ENCODE peak calls at places on chromosomes 16 and 17, in nine cellular contexts. Q is fibroblast of pulmonary artery, A is fibroblast of lung, J is mucosa of descending colon, F is coronary artery, H is cardiac muscle cell, D is psoas muscle, U is choroid plexus epithelial cell, S is left ventricle myocardium inferior. P is an unnamed sample.

GRCh38 chr16:68473358-68474064 is 25.2 kb upstream of the SMPD3 start:
- DNase-seq in Q (no peak), A (no peak), J (no peak), F (no peak), H (no peak), D (no peak), U (no peak), S (no peak), P (no peak)

GRCh38 chr17:39486242-39486641 is 25.0 kb downstream of the CDK12 start:
- DNase-seq in Q (peak), A (peak), J (no peak), F (no peak), H (no peak), D (no peak), U (peak), S (no peak), P (no peak)

GRCh38 chr16:85004587-85005205 is 6.6 kb downstream of the ZDHHC7 start:
- DNase-seq in Q (peak), A (peak), J (no peak), F (no peak), H (no peak), D (peak), U (peak), S (no peak), P (no peak)

GRCh38 chr16:1745181-1745899 is 26.0 kb downstream of the NME3 start:
- DNase-seq in Q (peak), A (peak), J (no peak), F (no peak), H (no peak), D (no peak), U (peak), S (no peak), P (no peak)

GRCh38 chr17:74008196-74008595 is 195.3 kb upstream of the RPL38 start:
- DNase-seq in Q (no peak), A (no peak), J (no peak), F (no peak), H (no peak), D (no peak), U (peak), S (no peak), P (no peak)

GRCh38 chr17:50562266-50563094 is 2.0 kb downstream of the CACNA1G start:
- DNase-seq in Q (no peak), A (no peak), J (no peak), F (no peak), H (no peak), D (no peak), U (no peak), S (no peak), P (no peak)

GRCh38 chr16:28931801-28932225 is at the start of gene CD19:
- DNase-seq in Q (no peak), A (no peak), J (no peak), F (no peak), H (no peak), D (no peak), U (no peak), S (no peak), P (no peak)

GRCh38 chr16:80583466-80583865 is 42.7 kb downstream of the DYNLRB2 start:
- DNase-seq in Q (peak), A (peak), J (peak), F (no peak), H (no peak), D (no peak), U (peak), S (peak), P (no peak)

GRCh38 chr17:5122586-5123342 is 6.9 kb downstream of the USP6 start:
- DNase-seq in Q (peak), A (no peak), J (no peak), F (peak), H (peak), D (peak), U (peak), S (no peak), P (no peak)

GRCh38 chr17:6195123-6195522 is 124.9 kb downstream of the WSCD1 start:
- DNase-seq in Q (no peak), A (no peak), J (no peak), F (no peak), H (no peak), D (no peak), U (no peak), S (no peak), P (no peak)

GRCh38 chr16:10878644-10879498 is 1.9 kb downstream of the CIITA start:
- DNase-seq in Q (peak), A (peak), J (peak), F (no peak), H (no peak), D (peak), U (peak), S (peak), P (no peak)

GRCh38 chr17:11245187-11245586 is 4.2 kb downstream of the SHISA6 start:
- DNase-seq in Q (no peak), A (no peak), J (no peak), F (no peak), H (no peak), D (peak), U (no peak), S (no peak), P (no peak)

GRCh38 chr17:78141437-78142112 is 4.6 kb upstream of the C17orf99 start:
- DNase-seq in Q (no peak), A (no peak), J (no peak), F (peak), H (no peak), D (no peak), U (no peak), S (no peak), P (no peak)

GRCh38 chr17:75475144-75475835 is 18.9 kb downstream of the TMEM94 start:
- DNase-seq in Q (no peak), A (peak), J (no peak), F (no peak), H (no peak), D (no peak), U (peak), S (no peak), P (no peak)

GRCh38 chr16:57167951-57168350 is 17.9 kb downstream of the PSME3IP1 start:
- DNase-seq in Q (peak), A (peak), J (no peak), F (no peak), H (peak), D (no peak), U (peak), S (no peak), P (no peak)

GRCh38 chr16:14284930-14285541 is 213.9 kb downstream of the MRTFB start:
- DNase-seq in Q (peak), A (no peak), J (no peak), F (no peak), H (peak), D (peak), U (peak), S (peak), P (peak)

GRCh38 chr16:71499775-71500364 is 10.7 kb upstream of the ZNF19 start:
- DNase-seq in Q (peak), A (peak), J (peak), F (no peak), H (peak), D (no peak), U (peak), S (no peak), P (peak)

GRCh38 chr16:56310685-56311084 is 114.7 kb downstream of the AMFR start:
- DNase-seq in Q (no peak), A (no peak), J (no peak), F (no peak), H (no peak), D (no peak), U (no peak), S (no peak), P (no peak)

GRCh38 chr17:27968206-27968732 is 74.2 kb upstream of the NLK start:
- DNase-seq in Q (no peak), A (no peak), J (no peak), F (no peak), H (peak), D (no peak), U (no peak), S (peak), P (no peak)

GRCh38 chr17:15278381-15278780 is 13.3 kb upstream of the PMP22 start:
- DNase-seq in Q (no peak), A (peak), J (no peak), F (no peak), H (no peak), D (no peak), U (no peak), S (no peak), P (no peak)

GRCh38 chr16:66935319-66936011 is at the start of gene CES2:
- DNase-seq in Q (peak), A (peak), J (peak), F (peak), H (no peak), D (peak), U (peak), S (peak), P (no peak)

GRCh38 chr17:35002876-35003551 is 22.7 kb downstream of the LIG3 start:
- DNase-seq in Q (peak), A (peak), J (no peak), F (no peak), H (no peak), D (no peak), U (peak), S (peak), P (peak)

GRCh38 chr17:76561799-76562268 is 22.0 kb downstream of the PRCD start:
- DNase-seq in Q (peak), A (peak), J (no peak), F (no peak), H (no peak), D (no peak), U (peak), S (no peak), P (no peak)

GRCh38 chr17:77724876-77725615 is 233.5 kb upstream of the TNRC6C start:
- DNase-seq in Q (no peak), A (no peak), J (peak), F (peak), H (no peak), D (no peak), U (no peak), S (no peak), P (no peak)

GRCh38 chr16:69564845-69565610 is 738 bp upstream of the NFAT5 start:
- DNase-seq in Q (peak), A (peak), J (peak), F (no peak), H (no peak), D (no peak), U (peak), S (no peak), P (no peak)

GRCh38 chr17:6670571-6670970 is 19.0 kb downstream of the C17orf100 start:
- DNase-seq in Q (no peak), A (no peak), J (no peak), F (no peak), H (no peak), D (no peak), U (no peak), S (no peak), P (no peak)

GRCh38 chr17:78357687-78358537 is 2.0 kb downstream of the SOCS3 start:
- DNase-seq in Q (peak), A (no peak), J (no peak), F (no peak), H (no peak), D (peak), U (peak), S (no peak), P (no peak)

GRCh38 chr17:38982858-38983746 is 15.9 kb upstream of the FBXO47 start:
- DNase-seq in Q (peak), A (peak), J (peak), F (no peak), H (peak), D (no peak), U (peak), S (no peak), P (peak)

GRCh38 chr16:919658-920631 is 50.8 kb downstream of the LMF1 start:
- DNase-seq in Q (peak), A (no peak), J (peak), F (no peak), H (no peak), D (peak), U (peak), S (peak), P (no peak)

GRCh38 chr16:4660454-4661007 is 32.8 kb upstream of the NUDT16L1 start:
- DNase-seq in Q (peak), A (peak), J (peak), F (peak), H (peak), D (no peak), U (peak), S (peak), P (no peak)

GRCh38 chr17:20266806-20267458 is 200.4 kb downstream of the LGALS9B start:
- DNase-seq in Q (peak), A (peak), J (no peak), F (no peak), H (peak), D (no peak), U (peak), S (no peak), P (no peak)

GRCh38 chr17:76265624-76266243 is 586 bp downstream of the UBALD2 start:
- DNase-seq in Q (peak), A (peak), J (peak), F (peak), H (peak), D (peak), U (peak), S (peak), P (no peak)

GRCh38 chr17:82812601-82813000 is 27.2 kb downstream of the ZNF750 start:
- DNase-seq in Q (no peak), A (no peak), J (no peak), F (no peak), H (no peak), D (peak), U (no peak), S (no peak), P (no peak)

GRCh38 chr16:53878216-53878615 is 174.3 kb downstream of the FTO start:
- DNase-seq in Q (no peak), A (no peak), J (no peak), F (no peak), H (no peak), D (no peak), U (peak), S (no peak), P (no peak)
- H3K4me3 ChIP-seq in Q (no peak), A (no peak), J (no peak), F (no peak), H (no peak), D (no peak), U (no peak), S (no peak), P (no peak)

DNA sequence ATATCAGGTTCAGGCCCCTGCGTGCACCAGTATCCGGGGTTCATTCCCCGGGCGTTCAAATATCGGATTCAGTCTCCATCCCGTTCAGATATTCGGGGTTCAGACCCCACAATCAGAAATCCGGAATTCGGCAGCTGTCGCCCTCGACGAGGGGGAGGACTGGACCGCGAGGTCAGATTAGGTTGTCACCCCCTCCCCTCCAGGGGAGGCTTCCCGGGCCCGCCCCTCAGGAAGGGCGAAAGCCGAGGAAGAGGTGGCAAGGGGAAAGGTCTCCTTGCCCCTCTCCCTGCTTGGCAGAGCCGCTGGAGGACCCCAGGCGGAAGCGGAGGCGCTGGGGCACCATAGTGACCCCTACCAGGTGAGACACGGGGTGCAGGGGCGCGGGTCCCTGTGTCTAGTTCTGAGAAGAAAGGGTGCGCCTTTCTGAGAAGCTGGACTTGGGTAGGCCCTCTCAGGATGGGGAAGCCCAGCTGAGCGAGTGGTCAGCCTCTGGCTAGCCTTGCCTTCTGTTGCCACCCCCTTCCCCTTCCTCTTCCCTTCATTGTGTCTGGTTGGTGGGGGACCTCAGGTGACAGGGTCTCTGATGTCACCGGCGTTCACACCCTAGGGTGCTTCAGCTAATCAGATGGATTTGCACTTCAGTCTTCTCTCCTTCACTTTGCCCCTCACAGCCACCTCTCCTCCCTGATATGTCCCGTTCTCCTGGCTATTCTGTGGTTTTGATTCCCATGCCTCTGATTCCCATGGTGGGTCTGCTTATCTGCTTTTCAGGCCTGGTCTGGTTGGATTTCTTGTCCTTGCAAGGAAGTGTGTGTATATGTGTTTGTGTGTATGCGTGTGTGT is 844 bp downstream of the TAOK2 start:
- DNase-seq in Q (peak), A (peak), J (no peak), F (peak), H (peak), D (peak), U (peak), S (no peak), P (no peak)
- TF ChIP-seq CTCF in Q (no peak), A (no peak), J (no peak), F (no peak), H (no peak), D (no peak), U (no peak), S (no peak), P (no peak)

GRCh38 chr17:49361902-49362722 is at the start of gene ZNF652:
- DNase-seq in Q (peak), A (peak), J (peak), F (peak), H (peak), D (peak), U (peak), S (peak), P (peak)

GRCh38 chr17:49361129-49361901 is 735 bp downstream of the ZNF652 start:
- DNase-seq in Q (peak), A (peak), J (peak), F (no peak), H (peak), D (peak), U (peak), S (peak), P (no peak)

GRCh38 chr17:49362723-49363117 is 670 bp upstream of the ZNF652 start:
- DNase-seq in Q (no peak), A (peak), J (no peak), F (no peak), H (no peak), D (no peak), U (no peak), S (no peak), P (no peak)

GRCh38 chr17:49364119-49364518 is 2.1 kb upstream of the ZNF652 start:
- DNase-seq in Q (no peak), A (no peak), J (no peak), F (no peak), H (no peak), D (no peak), U (no peak), S (no peak), P (no peak)

DNA sequence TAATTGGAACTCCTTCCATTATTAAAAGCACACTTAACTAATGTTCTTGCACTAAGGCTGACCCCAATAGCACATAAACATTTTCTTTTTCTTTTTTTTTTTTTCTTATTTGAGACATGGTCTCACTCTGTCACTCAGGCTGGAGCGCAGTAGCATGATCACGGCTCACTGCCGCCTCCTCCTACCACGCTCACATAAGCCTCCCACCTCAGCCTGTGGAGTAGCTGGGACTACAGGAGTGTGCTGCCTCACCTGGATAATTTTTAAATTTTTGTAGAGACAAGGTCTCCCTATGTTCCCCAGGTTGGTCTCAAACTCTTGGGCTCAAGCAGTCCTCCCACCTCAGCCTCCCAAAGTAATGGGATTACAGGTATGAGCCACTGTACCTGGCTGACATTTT is 1.2 kb upstream of the ZNF652 start:
- DNase-seq in Q (no peak), A (no peak), J (no peak), F (no peak), H (no peak), D (no peak), U (no peak), S (no peak), P (no peak)
- H3K4me3 ChIP-seq in Q (no peak), A (no peak), J (no peak), F (no peak), H (no peak), D (no peak), U (no peak), S (no peak), P (no peak)

DNA sequence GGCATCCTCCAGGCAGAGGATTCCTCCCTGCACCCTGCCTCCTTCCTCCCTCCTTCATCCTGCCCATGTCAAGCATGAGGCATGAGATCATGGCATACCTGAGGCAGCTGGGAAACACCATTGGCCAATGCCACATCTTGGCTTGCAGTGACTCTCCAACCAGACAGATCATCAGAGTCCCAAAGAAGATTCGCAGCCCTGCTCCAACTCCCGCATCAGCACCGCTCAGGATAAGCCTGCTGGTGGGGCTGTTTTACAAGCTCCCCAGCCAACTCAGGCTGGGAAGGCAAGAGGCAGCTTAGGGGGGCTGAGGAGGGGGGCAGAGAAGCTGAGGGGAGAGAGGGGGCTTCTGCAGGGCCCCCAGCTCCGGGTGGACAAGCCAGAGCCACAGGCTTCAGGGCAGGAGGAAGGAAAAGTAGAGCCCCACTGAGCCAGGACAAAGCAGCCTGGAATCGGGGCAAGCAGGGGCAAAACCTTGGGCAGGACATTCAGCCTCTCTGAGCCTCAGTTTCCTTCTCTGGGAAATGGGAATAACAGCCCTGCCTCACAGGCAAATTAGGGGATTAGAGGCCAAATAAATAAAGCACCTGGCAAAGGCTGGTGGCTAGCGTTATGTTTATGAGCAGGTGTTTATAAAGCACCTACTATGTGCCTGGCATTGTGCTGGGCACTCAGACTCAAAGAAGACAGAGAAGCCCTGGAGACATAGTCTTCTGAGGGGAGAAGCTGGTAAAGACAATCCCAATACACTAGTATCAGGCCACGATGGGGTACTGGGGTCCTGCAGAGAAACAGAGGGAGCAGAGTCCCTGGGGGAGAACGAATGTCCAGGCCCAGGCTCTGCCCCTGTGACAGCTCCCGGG is 88.1 kb downstream of the GOSR1 start:
- DNase-seq in Q (peak), A (no peak), J (no peak), F (no peak), H (no peak), D (no peak), U (peak), S (no peak), P (no peak)
- TF ChIP-seq CTCF in Q (peak), A (no peak), J (no peak), F (no peak), H (no peak), D (no peak), U (peak), S (no peak), P (no peak)

GRCh38 chr17:57130708-57131461 is 45.8 kb downstream of the AKAP1 start:
- DNase-seq in Q (peak), A (peak), J (peak), F (no peak), H (peak), D (peak), U (peak), S (peak), P (peak)
- H3K4me3 ChIP-seq in Q (peak), A (peak), J (no peak), F (peak), H (no peak), D (no peak), U (peak), S (no peak), P (peak)